ENCODE peak calls at places on chromosomes 1 and 21, in eight cellular contexts. J is HFF-Myc; Y is glutamatergic neuron; U is lung; D is CD8-positive, alpha-beta T cell; P is mammary epithelial cell; R is endodermal cell; B is left ventricle myocardium inferior. F is an unnamed sample.

GRCh38 chr1:24465638-24466037 is 37.0 kb upstream of the RCAN3 start:
- DNase-seq in J (no peak), Y (no peak), U (no peak), D (no peak), P (no peak), R (no peak), B (no peak), F (no peak)

GRCh38 chr1:18343646-18344045 is 137.1 kb upstream of the KLHDC7A start:
- DNase-seq in J (no peak), Y (peak; percentile 36), U (no peak), D (no peak), P (no peak), R (no peak), B (no peak), F (no peak)

GRCh38 chr1:220748091-220748934 is at the start of gene MTARC2:
- DNase-seq in J (peak; percentile 32), Y (peak; percentile 56), U (peak; percentile 85), D (no peak), P (peak; percentile 62), R (peak; percentile 94), B (peak; percentile 86), F (peak; percentile 37)

GRCh38 chr1:234724517-234725176 is 114.7 kb upstream of the IRF2BP2 start:
- DNase-seq in J (no peak), Y (no peak), U (peak; percentile 69), D (peak; percentile 23), P (no peak), R (peak; percentile 76), B (peak; percentile 75), F (no peak)

GRCh38 chr1:207672525-207673130 is 27.7 kb downstream of the CR1L start:
- DNase-seq in J (peak; percentile 51), Y (no peak), U (no peak), D (no peak), P (peak; percentile 31), R (peak; percentile 78), B (no peak), F (no peak)

GRCh38 chr1:77415585-77415984 is 133.8 kb downstream of the AK5 start:
- DNase-seq in J (no peak), Y (no peak), U (no peak), D (no peak), P (no peak), R (no peak), B (no peak), F (no peak)

GRCh38 chr1:153976819-153977249 is 640 bp downstream of the JTB start:
- DNase-seq in J (no peak), Y (no peak), U (no peak), D (no peak), P (no peak), R (no peak), B (no peak), F (no peak)

GRCh38 chr1:2330511-2331199 is 60.7 kb downstream of the MORN1 start:
- DNase-seq in J (peak; percentile 56), Y (no peak), U (peak; percentile 58), D (no peak), P (no peak), R (no peak), B (no peak), F (no peak)

GRCh38 chr1:163650624-163651023 is 328.9 kb downstream of the NUF2 start:
- DNase-seq in J (no peak), Y (no peak), U (no peak), D (no peak), P (no peak), R (no peak), B (no peak), F (no peak)

GRCh38 chr21:38988211-38989096 is 182.7 kb downstream of the ETS2 start:
- DNase-seq in J (no peak), Y (no peak), U (no peak), D (no peak), P (no peak), R (peak; percentile 69), B (no peak), F (no peak)

GRCh38 chr1:156876281-156876680 is 15.6 kb downstream of the NTRK1 start:
- DNase-seq in J (no peak), Y (peak; percentile 65), U (no peak), D (no peak), P (no peak), R (peak; percentile 92), B (no peak), F (no peak)

GRCh38 chr1:198072177-198072576 is 84.6 kb upstream of the NEK7 start:
- DNase-seq in J (no peak), Y (no peak), U (no peak), D (no peak), P (peak; percentile 9), R (no peak), B (no peak), F (no peak)

GRCh38 chr1:156645058-156645457 is 3.1 kb downstream of the BCAN start:
- DNase-seq in J (no peak), Y (no peak), U (no peak), D (no peak), P (no peak), R (no peak), B (no peak), F (no peak)

GRCh38 chr1:116567790-116568667 is 2.8 kb downstream of the CD58 start:
- DNase-seq in J (no peak), Y (no peak), U (no peak), D (no peak), P (no peak), R (no peak), B (no peak), F (no peak)

GRCh38 chr1:193260056-193260750 is 73.8 kb upstream of the B3GALT2 start:
- DNase-seq in J (no peak), Y (no peak), U (no peak), D (no peak), P (no peak), R (no peak), B (no peak), F (no peak)

GRCh38 chr1:25105836-25106235 is 126.5 kb downstream of the SYF2 start:
- DNase-seq in J (no peak), Y (no peak), U (no peak), D (no peak), P (no peak), R (no peak), B (no peak), F (no peak)

GRCh38 chr1:176866011-176866410 is 298.5 kb downstream of the ASTN1 start:
- DNase-seq in J (no peak), Y (no peak), U (no peak), D (no peak), P (peak; percentile 46), R (no peak), B (no peak), F (no peak)

GRCh38 chr1:24465099-24465498 is 37.5 kb upstream of the RCAN3 start:
- DNase-seq in J (no peak), Y (no peak), U (no peak), D (no peak), P (no peak), R (no peak), B (no peak), F (no peak)

GRCh38 chr1:32071758-32072621 is 749 bp upstream of the TMEM39B start:
- DNase-seq in J (no peak), Y (no peak), U (no peak), D (no peak), P (no peak), R (no peak), B (no peak), F (no peak)

GRCh38 chr1:70140343-70140742 is 65.0 kb downstream of the LRRC40 start:
- DNase-seq in J (no peak), Y (no peak), U (no peak), D (no peak), P (no peak), R (no peak), B (no peak), F (no peak)

DNA sequence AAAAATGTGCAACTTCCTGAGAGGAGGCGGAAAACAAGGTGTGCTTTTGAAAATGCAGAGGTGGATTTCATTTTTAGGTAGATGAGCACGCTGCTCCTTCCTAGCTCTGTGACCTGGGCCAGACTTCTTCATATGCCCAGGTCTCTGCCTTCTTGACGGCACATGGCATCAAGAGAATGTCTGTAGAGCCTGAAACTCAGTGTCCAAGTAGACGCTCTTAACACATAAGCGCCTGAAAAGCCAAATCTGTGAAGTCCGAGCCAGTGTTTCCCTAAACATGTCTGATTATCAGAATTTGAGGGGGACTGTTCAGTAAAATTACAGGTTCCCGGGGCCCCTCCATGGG is 25.7 kb downstream of the FHAD1 start:
- DNase-seq in J (no peak), Y (no peak), U (no peak), D (no peak), P (no peak), R (no peak), B (no peak), F (no peak)
- TF ChIP-seq CTCF in J (no peak), Y (peak; percentile 25), U (no peak), D (no peak), P (no peak), R (peak; percentile 28), B (peak; percentile 14), F (no peak)

GRCh38 chr1:14606632-14607031 is 8.1 kb downstream of the KAZN start:
- DNase-seq in J (no peak), Y (no peak), U (no peak), D (no peak), P (no peak), R (no peak), B (no peak), F (no peak)
- TF ChIP-seq CTCF in J (no peak), Y (no peak), U (no peak), D (no peak), P (peak; percentile 89), R (peak; percentile 82), B (no peak), F (peak; percentile 7)

GRCh38 chr1:182771187-182771984 is 18.2 kb upstream of the NPL start:
- DNase-seq in J (no peak), Y (no peak), U (no peak), D (no peak), P (no peak), R (peak; percentile 81), B (no peak), F (no peak)
- TF ChIP-seq CTCF in J (no peak), Y (peak; percentile 57), U (no peak), D (no peak), P (peak; percentile 25), R (peak; percentile 73), B (peak; percentile 3), F (no peak)

GRCh38 chr21:45011426-45011825 is 63.0 kb upstream of the ADARB1 start:
- DNase-seq in J (no peak), Y (peak; percentile 9), U (no peak), D (no peak), P (no peak), R (no peak), B (no peak), F (no peak)

GRCh38 chr21:45010860-45011259 is 63.5 kb upstream of the ADARB1 start:
- DNase-seq in J (no peak), Y (peak; percentile 6), U (no peak), D (no peak), P (no peak), R (no peak), B (no peak), F (no peak)

GRCh38 chr21:45011911-45012660 is 62.3 kb upstream of the ADARB1 start:
- DNase-seq in J (peak; percentile 35), Y (peak; percentile 34), U (no peak), D (no peak), P (peak; percentile 92), R (peak; percentile 96), B (peak; percentile 16), F (peak; percentile 88)

GRCh38 chr21:45009616-45010015 is 64.8 kb upstream of the ADARB1 start:
- DNase-seq in J (no peak), Y (no peak), U (no peak), D (no peak), P (no peak), R (no peak), B (no peak), F (no peak)

GRCh38 chr21:45010096-45010495 is 64.3 kb upstream of the ADARB1 start:
- DNase-seq in J (no peak), Y (no peak), U (no peak), D (no peak), P (peak; percentile 86), R (no peak), B (no peak), F (no peak)
- TF ChIP-seq CTCF in J (no peak), Y (no peak), U (no peak), D (no peak), P (no peak), R (peak; percentile 11), B (no peak), F (no peak)